ENCODE peak calls at places on chromosome 15, in nine cellular contexts. One of them, this sample, is unnamed.
A peak's percentile ranks its signal among the peaks of the same experiment; 100 is the strongest.

GRCh38 chr15:62588930-62589655 is 424.0 kb upstream of the C2CD4B start:
- DNase-seq in tibial nerve: no peak
- DNase-seq in GM20000: no peak
- DNase-seq in upper lobe of right lung: no peak
- DNase-seq in esophagus squamous epithelium: no peak
- DNase-seq in fibroblast of lung: peak; percentile 26
- DNase-seq in GM12864: no peak
- DNase-seq in IMR-90: peak; percentile 47
- DNase-seq in breast epithelium: no peak
- DNase-seq in this sample: no peak

GRCh38 chr15:57306305-57306943 is 69.9 kb upstream of the CGNL1 start:
- DNase-seq in tibial nerve: peak; percentile 95
- DNase-seq in GM20000: peak; percentile 91
- DNase-seq in upper lobe of right lung: peak; percentile 94
- DNase-seq in esophagus squamous epithelium: peak; percentile 35
- DNase-seq in fibroblast of lung: peak; percentile 65
- DNase-seq in breast epithelium: peak; percentile 77
- DNase-seq in GM12864: no peak
- DNase-seq in IMR-90: peak; percentile 28
- DNase-seq in this sample: peak; percentile 91

GRCh38 chr15:100687532-100688215 is 85.3 kb downstream of the ASB7 start:
- DNase-seq in upper lobe of right lung: peak; percentile 20
- DNase-seq in IMR-90: peak; percentile 86
- DNase-seq in GM12864: no peak
- DNase-seq in fibroblast of lung: peak; percentile 76
- DNase-seq in breast epithelium: no peak
- DNase-seq in GM20000: no peak
- DNase-seq in esophagus squamous epithelium: no peak
- DNase-seq in tibial nerve: no peak
- DNase-seq in this sample: no peak

GRCh38 chr15:50675524-50676144 is 11.0 kb downstream of the TRPM7 start:
- DNase-seq in breast epithelium: no peak
- DNase-seq in GM20000: no peak
- DNase-seq in IMR-90: peak; percentile 59
- DNase-seq in fibroblast of lung: peak; percentile 73
- DNase-seq in GM12864: no peak
- DNase-seq in esophagus squamous epithelium: no peak
- DNase-seq in tibial nerve: peak; percentile 60
- DNase-seq in upper lobe of right lung: no peak
- DNase-seq in this sample: no peak

GRCh38 chr15:100801256-100801900 is 78.3 kb upstream of the ALDH1A3 start:
- DNase-seq in tibial nerve: no peak
- DNase-seq in IMR-90: no peak
- DNase-seq in esophagus squamous epithelium: no peak
- DNase-seq in breast epithelium: no peak
- DNase-seq in fibroblast of lung: no peak
- DNase-seq in upper lobe of right lung: no peak
- DNase-seq in GM12864: no peak
- DNase-seq in GM20000: no peak
- DNase-seq in this sample: no peak

GRCh38 chr15:64249842-64250575 is 87.2 kb upstream of the PPIB start:
- DNase-seq in IMR-90: peak; percentile 56
- DNase-seq in breast epithelium: no peak
- DNase-seq in fibroblast of lung: no peak
- DNase-seq in esophagus squamous epithelium: no peak
- DNase-seq in GM12864: no peak
- DNase-seq in upper lobe of right lung: no peak
- DNase-seq in GM20000: no peak
- DNase-seq in tibial nerve: no peak
- DNase-seq in this sample: no peak

GRCh38 chr15:90348456-90348855 is 3.6 kb upstream of the ZNF774 start:
- DNase-seq in GM20000: no peak
- DNase-seq in GM12864: no peak
- DNase-seq in esophagus squamous epithelium: no peak
- DNase-seq in IMR-90: no peak
- DNase-seq in breast epithelium: no peak
- DNase-seq in upper lobe of right lung: no peak
- DNase-seq in tibial nerve: no peak
- DNase-seq in fibroblast of lung: no peak
- DNase-seq in this sample: no peak

GRCh38 chr15:70251246-70251990 is 153.7 kb upstream of the TLE3 start:
- DNase-seq in GM20000: no peak
- DNase-seq in esophagus squamous epithelium: no peak
- DNase-seq in upper lobe of right lung: peak; percentile 38
- DNase-seq in fibroblast of lung: no peak
- DNase-seq in breast epithelium: no peak
- DNase-seq in IMR-90: no peak
- DNase-seq in tibial nerve: no peak
- DNase-seq in GM12864: no peak
- DNase-seq in this sample: no peak

GRCh38 chr15:70761046-70761445 is 2.3 kb downstream of the UACA start:
- DNase-seq in GM12864: no peak
- DNase-seq in tibial nerve: no peak
- DNase-seq in GM20000: no peak
- DNase-seq in fibroblast of lung: peak; percentile 28
- DNase-seq in IMR-90: no peak
- DNase-seq in upper lobe of right lung: no peak
- DNase-seq in breast epithelium: no peak
- DNase-seq in esophagus squamous epithelium: no peak
- DNase-seq in this sample: no peak

GRCh38 chr15:59237119-59237853 is 30.6 kb downstream of the LDHAL6B start:
- DNase-seq in upper lobe of right lung: no peak
- DNase-seq in GM20000: peak; percentile 56
- DNase-seq in breast epithelium: no peak
- DNase-seq in IMR-90: no peak
- DNase-seq in fibroblast of lung: no peak
- DNase-seq in GM12864: peak; percentile 68
- DNase-seq in tibial nerve: no peak
- DNase-seq in esophagus squamous epithelium: no peak
- DNase-seq in this sample: no peak

GRCh38 chr15:56927816-56928215 is 9.4 kb downstream of the TCF12 start:
- DNase-seq in fibroblast of lung: no peak
- DNase-seq in tibial nerve: no peak
- DNase-seq in GM12864: no peak
- DNase-seq in GM20000: no peak
- DNase-seq in IMR-90: no peak
- DNase-seq in upper lobe of right lung: no peak
- DNase-seq in breast epithelium: no peak
- DNase-seq in esophagus squamous epithelium: no peak
- DNase-seq in this sample: no peak

GRCh38 chr15:78396976-78397375 is 41.0 kb upstream of the IREB2 start:
- DNase-seq in upper lobe of right lung: peak; percentile 88
- DNase-seq in IMR-90: peak; percentile 10
- DNase-seq in esophagus squamous epithelium: no peak
- DNase-seq in GM20000: no peak
- DNase-seq in tibial nerve: peak; percentile 30
- DNase-seq in GM12864: no peak
- DNase-seq in fibroblast of lung: peak; percentile 59
- DNase-seq in breast epithelium: peak; percentile 28
- DNase-seq in this sample: no peak
- TF ChIP-seq CTCF in upper lobe of right lung: peak; percentile 41
- TF ChIP-seq CTCF in IMR-90: peak; percentile 26
- TF ChIP-seq CTCF in esophagus squamous epithelium: no peak
- TF ChIP-seq CTCF in GM20000: no peak
- TF ChIP-seq CTCF in tibial nerve: peak; percentile 32
- TF ChIP-seq CTCF in GM12864: peak; percentile 40
- TF ChIP-seq CTCF in fibroblast of lung: peak; percentile 38
- TF ChIP-seq CTCF in breast epithelium: peak; percentile 15
- TF ChIP-seq CTCF in this sample: no peak

GRCh38 chr15:68334661-68335124 is 57.1 kb downstream of the FEM1B start:
- DNase-seq in IMR-90: peak; percentile 45
- DNase-seq in upper lobe of right lung: no peak
- DNase-seq in fibroblast of lung: peak; percentile 18
- DNase-seq in GM12864: no peak
- DNase-seq in breast epithelium: peak; percentile 72
- DNase-seq in esophagus squamous epithelium: no peak
- DNase-seq in GM20000: no peak
- DNase-seq in tibial nerve: no peak
- DNase-seq in this sample: no peak
- TF ChIP-seq CTCF in IMR-90: no peak
- TF ChIP-seq CTCF in upper lobe of right lung: no peak
- TF ChIP-seq CTCF in fibroblast of lung: no peak
- TF ChIP-seq CTCF in GM12864: no peak
- TF ChIP-seq CTCF in breast epithelium: no peak
- TF ChIP-seq CTCF in esophagus squamous epithelium: no peak
- TF ChIP-seq CTCF in GM20000: no peak
- TF ChIP-seq CTCF in tibial nerve: no peak
- TF ChIP-seq CTCF in this sample: no peak

GRCh38 chr15:42796955-42797779 is 60.2 kb upstream of the CDAN1 start:
- DNase-seq in IMR-90: peak; percentile 1
- DNase-seq in fibroblast of lung: peak; percentile 28
- DNase-seq in GM20000: no peak
- DNase-seq in tibial nerve: no peak
- DNase-seq in GM12864: no peak
- DNase-seq in upper lobe of right lung: no peak
- DNase-seq in esophagus squamous epithelium: no peak
- DNase-seq in breast epithelium: no peak
- DNase-seq in this sample: no peak
- TF ChIP-seq CTCF in IMR-90: peak; percentile 14
- TF ChIP-seq CTCF in fibroblast of lung: no peak
- TF ChIP-seq CTCF in GM20000: no peak
- TF ChIP-seq CTCF in tibial nerve: no peak
- TF ChIP-seq CTCF in GM12864: no peak
- TF ChIP-seq CTCF in upper lobe of right lung: no peak
- TF ChIP-seq CTCF in esophagus squamous epithelium: no peak
- TF ChIP-seq CTCF in breast epithelium: no peak
- TF ChIP-seq CTCF in this sample: no peak

GRCh38 chr15:69222002-69222474 is 61.6 kb downstream of the GLCE start:
- DNase-seq in tibial nerve: no peak
- DNase-seq in esophagus squamous epithelium: no peak
- DNase-seq in fibroblast of lung: no peak
- DNase-seq in GM20000: no peak
- DNase-seq in breast epithelium: no peak
- DNase-seq in GM12864: no peak
- DNase-seq in IMR-90: no peak
- DNase-seq in upper lobe of right lung: no peak
- DNase-seq in this sample: no peak

GRCh38 chr15:69224383-69224782 is 63.9 kb downstream of the GLCE start:
- DNase-seq in GM20000: no peak
- DNase-seq in IMR-90: no peak
- DNase-seq in esophagus squamous epithelium: no peak
- DNase-seq in breast epithelium: no peak
- DNase-seq in upper lobe of right lung: peak; percentile 62
- DNase-seq in tibial nerve: no peak
- DNase-seq in fibroblast of lung: no peak
- DNase-seq in GM12864: no peak
- DNase-seq in this sample: no peak

GRCh38 chr15:69223083-69223813 is 62.8 kb downstream of the GLCE start:
- DNase-seq in upper lobe of right lung: no peak
- DNase-seq in tibial nerve: no peak
- DNase-seq in GM20000: no peak
- DNase-seq in IMR-90: no peak
- DNase-seq in fibroblast of lung: no peak
- DNase-seq in breast epithelium: no peak
- DNase-seq in GM12864: no peak
- DNase-seq in esophagus squamous epithelium: no peak
- DNase-seq in this sample: no peak

GRCh38 chr15:69225355-69226027 is 65.1 kb downstream of the GLCE start:
- DNase-seq in breast epithelium: no peak
- DNase-seq in upper lobe of right lung: no peak
- DNase-seq in GM12864: no peak
- DNase-seq in IMR-90: peak; percentile 67
- DNase-seq in tibial nerve: no peak
- DNase-seq in fibroblast of lung: peak; percentile 74
- DNase-seq in esophagus squamous epithelium: no peak
- DNase-seq in GM20000: no peak
- DNase-seq in this sample: no peak

DNA sequence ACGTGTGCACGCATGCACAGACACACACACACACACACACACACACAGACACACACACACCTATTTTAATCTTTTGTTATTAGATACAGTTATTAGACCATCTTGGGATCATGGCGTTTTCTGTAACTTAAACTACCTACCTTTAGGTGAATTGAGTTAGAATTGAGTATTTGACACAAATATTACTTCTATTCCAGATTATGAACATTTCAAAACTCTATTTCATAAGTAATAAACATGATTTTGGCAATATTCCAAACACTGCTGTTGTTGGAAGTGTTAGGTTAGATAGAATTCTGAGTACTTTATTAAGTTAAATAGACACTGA is 65.6 kb downstream of the GLCE start:
- DNase-seq in fibroblast of lung: no peak
- DNase-seq in esophagus squamous epithelium: no peak
- DNase-seq in GM20000: no peak
- DNase-seq in IMR-90: no peak
- DNase-seq in breast epithelium: no peak
- DNase-seq in tibial nerve: no peak
- DNase-seq in GM12864: no peak
- DNase-seq in upper lobe of right lung: no peak
- DNase-seq in this sample: no peak
- TF ChIP-seq CTCF in fibroblast of lung: no peak
- TF ChIP-seq CTCF in esophagus squamous epithelium: no peak
- TF ChIP-seq CTCF in GM20000: no peak
- TF ChIP-seq CTCF in IMR-90: no peak
- TF ChIP-seq CTCF in breast epithelium: no peak
- TF ChIP-seq CTCF in tibial nerve: no peak
- TF ChIP-seq CTCF in GM12864: no peak
- TF ChIP-seq CTCF in upper lobe of right lung: no peak
- TF ChIP-seq CTCF in this sample: no peak

This sample was measured in activated B cell treated with CpG ODN at 0.5 μM for 24 hours.